ENCODE peak calls at places on chromosomes 6 and 20, in seven cellular contexts. Y, X, Z, O, V, C and N are unnamed samples.

GRCh38 chr6:148470606-148471299 is 128.1 kb downstream of the SASH1 start:
- DNase-seq in Y (no peak), X (no peak), Z (no peak), O (no peak), V (no peak), C (no peak), N (no peak)

GRCh38 chr20:62611012-62611411 is 31.3 kb upstream of the SLCO4A1 start:
- DNase-seq in Y (no peak), X (no peak), Z (no peak), O (no peak), V (no peak), C (no peak), N (no peak)

GRCh38 chr20:50592282-50593004 is 82.3 kb downstream of the PTPN1 start:
- DNase-seq in Y (no peak), X (no peak), Z (peak; percentile 47), O (no peak), V (peak; percentile 44), C (peak; percentile 81), N (no peak)

GRCh38 chr6:3204921-3205320 is 22.5 kb downstream of the TUBB2B start:
- DNase-seq in Y (no peak), X (no peak), Z (no peak), O (no peak), V (no peak), C (no peak), N (no peak)

GRCh38 chr6:13953061-13953705 is 28.4 kb downstream of the RNF182 start:
- DNase-seq in Y (no peak), X (no peak), Z (no peak), O (no peak), V (no peak), C (no peak), N (peak; percentile 8)

GRCh38 chr20:45374966-45375365 is 3.2 kb downstream of the TP53TG5 start:
- DNase-seq in Y (no peak), X (no peak), Z (no peak), O (no peak), V (no peak), C (no peak), N (no peak)

GRCh38 chr6:108083349-108083748 is 8.8 kb upstream of the OSTM1 start:
- DNase-seq in Y (no peak), X (no peak), Z (no peak), O (no peak), V (no peak), C (no peak), N (no peak)

GRCh38 chr6:53300656-53301551 is 47.8 kb downstream of the ELOVL5 start:
- DNase-seq in Y (peak; percentile 60), X (no peak), Z (no peak), O (no peak), V (peak; percentile 41), C (peak; percentile 51), N (no peak)

GRCh38 chr6:21808045-21808470 is 214.5 kb downstream of the SOX4 start:
- DNase-seq in Y (no peak), X (no peak), Z (no peak), O (no peak), V (no peak), C (no peak), N (peak; percentile 65)

GRCh38 chr20:15673206-15673605 is 900.0 kb downstream of the KIF16B start:
- DNase-seq in Y (no peak), X (no peak), Z (no peak), O (no peak), V (no peak), C (no peak), N (peak; percentile 12)

GRCh38 chr6:132202569-132202968 is 198.7 kb downstream of the MOXD1 start:
- DNase-seq in Y (no peak), X (no peak), Z (no peak), O (no peak), V (no peak), C (no peak), N (peak; percentile 83)

GRCh38 chr6:32113386-32114352 is 4.5 kb upstream of the TNXB start:
- DNase-seq in Y (no peak), X (peak; percentile 77), Z (peak; percentile 70), O (no peak), V (no peak), C (peak; percentile 79), N (peak; percentile 91)

GRCh38 chr6:159941286-159942113 is 27.4 kb upstream of the IGF2R start:
- DNase-seq in Y (peak; percentile 46), X (no peak), Z (no peak), O (peak; percentile 51), V (no peak), C (no peak), N (peak; percentile 68)

GRCh38 chr20:52105045-52105572 is 86.5 kb downstream of the ZFP64 start:
- DNase-seq in Y (no peak), X (no peak), Z (peak; percentile 20), O (no peak), V (no peak), C (no peak), N (peak; percentile 40)

GRCh38 chr20:7505152-7505834 is 435.0 kb downstream of the HAO1 start:
- DNase-seq in Y (no peak), X (no peak), Z (no peak), O (no peak), V (no peak), C (no peak), N (no peak)

GRCh38 chr6:68313911-68314310 is 321.2 kb upstream of the ADGRB3 start:
- DNase-seq in Y (no peak), X (no peak), Z (no peak), O (no peak), V (no peak), C (no peak), N (peak; percentile 17)

GRCh38 chr6:87664943-87665342 is 37.1 kb downstream of the AKIRIN2 start:
- DNase-seq in Y (no peak), X (no peak), Z (no peak), O (no peak), V (no peak), C (no peak), N (no peak)

GRCh38 chr6:112618796-112619195 is 271.7 kb downstream of the RFPL4B start:
- DNase-seq in Y (no peak), X (no peak), Z (no peak), O (no peak), V (no peak), C (no peak), N (peak; percentile 14)

GRCh38 chr20:56924976-56925695 is 296.0 kb downstream of the TFAP2C start:
- DNase-seq in Y (no peak), X (no peak), Z (peak; percentile 49), O (no peak), V (no peak), C (no peak), N (no peak)

GRCh38 chr6:18386302-18386976 is 711 bp upstream of the RNF144B start:
- DNase-seq in Y (no peak), X (no peak), Z (no peak), O (peak; percentile 30), V (peak; percentile 64), C (peak; percentile 60), N (no peak)

GRCh38 chr6:17107768-17108325 is 6.0 kb downstream of the STMND1 start:
- DNase-seq in Y (no peak), X (no peak), Z (no peak), O (no peak), V (no peak), C (no peak), N (no peak)

GRCh38 chr6:144797881-144798589 is 512.9 kb downstream of the UTRN start:
- DNase-seq in Y (no peak), X (no peak), Z (no peak), O (no peak), V (no peak), C (no peak), N (no peak)

DNA sequence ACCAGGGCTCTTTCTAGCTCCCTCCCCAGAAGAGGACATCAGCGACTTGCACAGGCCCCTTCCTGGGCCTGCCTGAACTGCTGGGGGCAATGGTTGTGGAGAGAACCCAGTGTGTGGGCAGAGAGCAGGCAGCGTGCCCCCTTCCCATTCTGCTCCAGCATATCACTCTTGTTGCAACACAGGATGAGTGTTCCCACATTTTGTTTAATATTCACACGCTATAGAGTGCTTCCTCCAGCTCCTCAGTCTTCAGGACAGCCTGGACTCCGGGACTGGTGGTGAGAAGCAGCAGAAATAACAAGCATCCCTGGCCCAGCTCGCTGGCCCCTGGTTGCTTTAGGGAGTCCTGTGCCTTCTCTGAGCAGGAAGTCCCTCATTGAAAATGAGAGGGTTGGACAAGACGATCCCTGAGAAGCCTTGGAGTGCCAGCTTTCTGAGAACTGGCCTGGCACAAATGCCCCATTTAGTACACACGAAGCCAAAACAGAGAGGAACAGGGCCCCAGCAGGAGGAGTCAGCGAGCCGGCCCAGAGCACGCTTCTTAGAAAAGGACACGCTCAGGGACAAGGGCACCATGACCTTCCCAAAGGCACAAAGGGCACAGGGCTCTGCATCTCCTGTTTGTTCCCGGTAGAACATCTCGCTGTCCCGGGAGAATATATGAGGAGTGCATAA is 84.2 kb upstream of the FOXC1 start:
- DNase-seq in Y (no peak), X (no peak), Z (no peak), O (no peak), V (no peak), C (no peak), N (no peak)
- TF ChIP-seq CTCF in Y (no peak), X (no peak), Z (no peak), O (no peak), V (no peak), C (no peak), N (no peak)

GRCh38 chr6:1162367-1163275 is 149.3 kb upstream of the FOXQ1 start:
- DNase-seq in Y (no peak), X (no peak), Z (no peak), O (no peak), V (no peak), C (no peak), N (no peak)
- H3K4me3 ChIP-seq in Y (no peak overlapping the region), X (no peak overlapping the region), Z (no peak overlapping the region), O (no peak overlapping the region), V (no peak overlapping the region), C (peak overlapping the region; percentile 22), N (no peak overlapping the region)

DNA sequence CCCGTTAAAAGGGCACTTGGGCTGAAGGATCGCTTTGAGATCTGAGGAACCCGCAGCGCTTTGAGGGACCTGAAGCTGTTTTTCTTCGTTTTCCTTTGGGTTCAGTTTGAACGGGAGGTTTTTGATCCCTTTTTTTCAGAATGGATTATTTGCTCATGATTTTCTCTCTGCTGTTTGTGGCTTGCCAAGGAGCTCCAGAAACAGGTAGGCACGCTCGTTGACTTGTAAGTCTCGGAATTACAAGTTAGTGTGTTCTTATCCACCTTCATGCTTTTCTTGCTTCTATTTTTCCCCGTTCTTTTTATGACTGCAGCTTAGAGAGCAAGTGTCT is 294 bp downstream of the EDN1 start:
- DNase-seq in Y (no peak), X (no peak), Z (no peak), O (no peak), V (no peak), C (no peak), N (no peak)
- H3K27ac ChIP-seq in Y (no peak overlapping the region), X (no peak overlapping the region), Z (peak overlapping the region; percentile 22), O (no peak overlapping the region), V (peak overlapping the region; percentile 59), C (peak overlapping the region; percentile 83), N (peak overlapping the region; percentile 81)

DNA sequence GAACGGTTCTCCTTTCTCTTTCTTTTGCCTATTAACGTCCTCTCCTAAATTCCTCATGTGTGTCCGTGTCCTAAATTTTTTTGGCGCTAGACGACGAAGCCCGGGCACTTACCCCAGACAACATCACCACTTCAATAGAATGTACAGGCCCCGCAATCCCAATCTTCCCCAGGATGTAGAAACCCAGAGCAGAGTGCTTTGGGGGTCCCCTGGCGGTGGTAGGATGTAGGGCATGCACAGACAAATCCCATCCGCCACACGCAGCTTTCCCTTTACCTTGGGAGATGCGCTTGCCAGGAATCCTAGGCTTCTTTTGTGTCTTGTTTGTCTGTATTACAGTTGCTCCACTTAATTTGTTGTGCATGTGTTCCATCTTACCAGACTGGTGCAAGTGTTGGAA is 417.3 kb upstream of the ARID1B start:
- DNase-seq in Y (no peak), X (no peak), Z (no peak), O (no peak), V (no peak), C (no peak), N (no peak)
- TF ChIP-seq CTCF in Y (no peak), X (no peak), Z (no peak), O (no peak), V (no peak), C (no peak), N (no peak)